ENCODE peak calls at places on chromosomes 2 and 18, in seven cellular contexts. One of them, this sample, is unnamed.

GRCh38 chr2:129712586-129712985 is 266.9 kb upstream of the RAB6C start:
- DNase-seq in stomach: no peak
- DNase-seq in sigmoid colon: no peak
- DNase-seq in suprapubic skin: peak
- DNase-seq in A549: no peak
- DNase-seq in tibial nerve: no peak
- DNase-seq in transverse colon: no peak
- DNase-seq in this sample: peak

GRCh38 chr2:206390181-206390580 is 53.2 kb upstream of the ADAM23 start:
- DNase-seq in stomach: no peak
- DNase-seq in sigmoid colon: no peak
- DNase-seq in suprapubic skin: no peak
- DNase-seq in A549: no peak
- DNase-seq in tibial nerve: no peak
- DNase-seq in transverse colon: no peak
- DNase-seq in this sample: no peak

GRCh38 chr2:73156539-73157124 is 43.9 kb upstream of the RAB11FIP5 start:
- DNase-seq in stomach: peak
- DNase-seq in sigmoid colon: peak
- DNase-seq in suprapubic skin: no peak
- DNase-seq in A549: peak
- DNase-seq in tibial nerve: no peak
- DNase-seq in transverse colon: peak
- DNase-seq in this sample: peak

GRCh38 chr18:75269140-75269676 is 58.6 kb downstream of the TSHZ1 start:
- DNase-seq in stomach: no peak
- DNase-seq in sigmoid colon: no peak
- DNase-seq in suprapubic skin: no peak
- DNase-seq in A549: no peak
- DNase-seq in tibial nerve: no peak
- DNase-seq in transverse colon: no peak
- DNase-seq in this sample: no peak

GRCh38 chr2:165593081-165593480 is 123.6 kb downstream of the CSRNP3 start:
- DNase-seq in stomach: no peak
- DNase-seq in sigmoid colon: no peak
- DNase-seq in suprapubic skin: no peak
- DNase-seq in A549: no peak
- DNase-seq in tibial nerve: no peak
- DNase-seq in transverse colon: no peak
- DNase-seq in this sample: no peak

GRCh38 chr2:234823196-234823876 is 128.5 kb upstream of the SH3BP4 start:
- DNase-seq in stomach: no peak
- DNase-seq in sigmoid colon: peak
- DNase-seq in suprapubic skin: no peak
- DNase-seq in A549: no peak
- DNase-seq in tibial nerve: peak
- DNase-seq in transverse colon: no peak
- DNase-seq in this sample: no peak

GRCh38 chr2:38497670-38498037 is 105.1 kb downstream of the HNRNPLL start:
- DNase-seq in stomach: no peak
- DNase-seq in sigmoid colon: no peak
- DNase-seq in suprapubic skin: no peak
- DNase-seq in A549: no peak
- DNase-seq in tibial nerve: no peak
- DNase-seq in transverse colon: no peak
- DNase-seq in this sample: no peak

GRCh38 chr2:2291500-2292260 is 39.4 kb downstream of the MYT1L start:
- DNase-seq in stomach: no peak
- DNase-seq in sigmoid colon: no peak
- DNase-seq in suprapubic skin: no peak
- DNase-seq in A549: peak
- DNase-seq in tibial nerve: no peak
- DNase-seq in transverse colon: no peak
- DNase-seq in this sample: no peak

GRCh38 chr2:15842771-15843666 is 97.3 kb upstream of the MYCN start:
- DNase-seq in stomach: no peak
- DNase-seq in sigmoid colon: no peak
- DNase-seq in suprapubic skin: no peak
- DNase-seq in A549: no peak
- DNase-seq in tibial nerve: no peak
- DNase-seq in transverse colon: no peak
- DNase-seq in this sample: no peak

GRCh38 chr18:65352183-65352582 is 398.6 kb upstream of the CDH7 start:
- DNase-seq in stomach: no peak
- DNase-seq in sigmoid colon: no peak
- DNase-seq in suprapubic skin: no peak
- DNase-seq in A549: no peak
- DNase-seq in tibial nerve: no peak
- DNase-seq in transverse colon: no peak
- DNase-seq in this sample: no peak

GRCh38 chr18:57550510-57550909 is 36.0 kb downstream of the FECH start:
- DNase-seq in stomach: no peak
- DNase-seq in sigmoid colon: no peak
- DNase-seq in suprapubic skin: no peak
- DNase-seq in A549: no peak
- DNase-seq in tibial nerve: no peak
- DNase-seq in transverse colon: no peak
- DNase-seq in this sample: no peak

GRCh38 chr2:10534514-10535250 is 86.6 kb upstream of the ODC1 start:
- DNase-seq in stomach: no peak
- DNase-seq in sigmoid colon: peak
- DNase-seq in suprapubic skin: no peak
- DNase-seq in A549: peak
- DNase-seq in tibial nerve: no peak
- DNase-seq in transverse colon: no peak
- DNase-seq in this sample: no peak

GRCh38 chr18:63832470-63832869 is 55.0 kb upstream of the SERPINB2 start:
- DNase-seq in stomach: no peak
- DNase-seq in sigmoid colon: no peak
- DNase-seq in suprapubic skin: no peak
- DNase-seq in A549: no peak
- DNase-seq in tibial nerve: no peak
- DNase-seq in transverse colon: no peak
- DNase-seq in this sample: no peak

GRCh38 chr2:64692401-64692800 is 38.7 kb upstream of the SERTAD2 start:
- DNase-seq in stomach: no peak
- DNase-seq in sigmoid colon: no peak
- DNase-seq in suprapubic skin: no peak
- DNase-seq in A549: no peak
- DNase-seq in tibial nerve: no peak
- DNase-seq in transverse colon: no peak
- DNase-seq in this sample: no peak

GRCh38 chr18:73842795-73843394 is 304.7 kb downstream of the FBXO15 start:
- DNase-seq in stomach: peak
- DNase-seq in sigmoid colon: no peak
- DNase-seq in suprapubic skin: no peak
- DNase-seq in A549: peak
- DNase-seq in tibial nerve: peak
- DNase-seq in transverse colon: peak
- DNase-seq in this sample: no peak

GRCh38 chr2:164967349-164967748 is 12.0 kb upstream of the SLC38A11 start:
- DNase-seq in stomach: no peak
- DNase-seq in sigmoid colon: no peak
- DNase-seq in suprapubic skin: no peak
- DNase-seq in A549: no peak
- DNase-seq in tibial nerve: no peak
- DNase-seq in transverse colon: no peak
- DNase-seq in this sample: no peak

GRCh38 chr2:29039718-29040480 is 34.4 kb downstream of the PCARE start:
- DNase-seq in stomach: no peak
- DNase-seq in sigmoid colon: no peak
- DNase-seq in suprapubic skin: no peak
- DNase-seq in A549: no peak
- DNase-seq in tibial nerve: no peak
- DNase-seq in transverse colon: no peak
- DNase-seq in this sample: no peak

GRCh38 chr2:6800553-6800952 is 65.2 kb downstream of the CMPK2 start:
- DNase-seq in stomach: no peak
- DNase-seq in sigmoid colon: no peak
- DNase-seq in suprapubic skin: no peak
- DNase-seq in A549: no peak
- DNase-seq in tibial nerve: no peak
- DNase-seq in transverse colon: no peak
- DNase-seq in this sample: no peak

GRCh38 chr18:61957801-61958516 is 65.2 kb upstream of the RNF152 start:
- DNase-seq in stomach: no peak
- DNase-seq in sigmoid colon: no peak
- DNase-seq in suprapubic skin: no peak
- DNase-seq in A549: no peak
- DNase-seq in tibial nerve: no peak
- DNase-seq in transverse colon: no peak
- DNase-seq in this sample: peak

GRCh38 chr2:61362873-61363272 is 108.0 kb downstream of the USP34 start:
- DNase-seq in stomach: no peak
- DNase-seq in sigmoid colon: no peak
- DNase-seq in suprapubic skin: no peak
- DNase-seq in A549: no peak
- DNase-seq in tibial nerve: no peak
- DNase-seq in transverse colon: no peak
- DNase-seq in this sample: no peak

GRCh38 chr18:61606759-61607158 is 273.5 kb downstream of the CDH20 start:
- DNase-seq in stomach: peak
- DNase-seq in sigmoid colon: peak
- DNase-seq in suprapubic skin: peak
- DNase-seq in A549: peak
- DNase-seq in tibial nerve: peak
- DNase-seq in transverse colon: peak
- DNase-seq in this sample: no peak

GRCh38 chr2:240423788-240424191 is 11.7 kb upstream of the GPC1 start:
- DNase-seq in stomach: peak
- DNase-seq in sigmoid colon: peak
- DNase-seq in suprapubic skin: no peak
- DNase-seq in A549: no peak
- DNase-seq in tibial nerve: peak
- DNase-seq in transverse colon: no peak
- DNase-seq in this sample: no peak

GRCh38 chr2:224029876-224030275 is 9.2 kb downstream of the SERPINE2 start:
- DNase-seq in stomach: no peak
- DNase-seq in sigmoid colon: no peak
- DNase-seq in suprapubic skin: no peak
- DNase-seq in A549: no peak
- DNase-seq in tibial nerve: no peak
- DNase-seq in transverse colon: no peak
- DNase-seq in this sample: no peak

DNA sequence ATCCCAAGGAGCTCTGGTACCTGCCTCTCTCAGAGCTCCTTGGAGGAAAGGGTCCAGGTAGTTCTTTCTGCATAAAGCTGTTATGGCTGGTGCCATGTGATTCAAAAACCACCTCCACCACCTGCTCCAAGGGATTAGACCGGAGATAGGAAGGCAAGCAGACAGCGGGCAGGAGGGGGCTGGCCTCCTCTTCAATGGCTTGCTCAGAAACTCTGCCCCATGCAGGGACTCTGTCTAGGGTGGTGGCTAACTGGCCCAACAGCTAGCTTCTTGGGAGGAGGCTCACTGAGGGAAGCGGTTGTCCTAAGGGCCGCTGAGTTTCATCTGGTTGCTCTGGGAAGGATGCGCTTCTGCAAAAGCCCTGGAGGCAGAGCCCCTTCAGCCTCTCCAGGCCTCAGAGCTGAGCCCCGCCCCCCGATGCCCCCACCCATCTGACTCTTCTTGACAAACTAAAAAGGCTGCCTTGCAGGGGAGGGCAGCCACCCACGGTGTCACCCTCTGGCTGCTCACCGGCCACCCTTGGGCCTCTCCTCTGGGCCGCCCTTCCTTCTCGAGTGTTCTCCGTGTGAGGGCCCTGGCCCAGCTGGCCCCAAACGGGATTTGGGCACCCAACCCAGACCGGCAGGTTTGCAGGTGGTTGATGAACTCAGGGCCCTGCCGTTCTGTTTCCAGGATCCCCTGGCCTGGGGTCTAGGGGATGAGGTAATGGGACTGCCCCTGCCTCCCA is 90.2 kb downstream of the MCFD2 start:
- DNase-seq in stomach: no peak
- DNase-seq in sigmoid colon: no peak
- DNase-seq in suprapubic skin: no peak
- DNase-seq in A549: no peak
- DNase-seq in tibial nerve: no peak
- DNase-seq in transverse colon: no peak
- DNase-seq in this sample: no peak
- H3K27ac ChIP-seq in stomach: no peak
- H3K27ac ChIP-seq in sigmoid colon: no peak
- H3K27ac ChIP-seq in suprapubic skin: no peak
- H3K27ac ChIP-seq in A549: no peak
- H3K27ac ChIP-seq in tibial nerve: no peak
- H3K27ac ChIP-seq in transverse colon: no peak
- H3K27ac ChIP-seq in this sample: no peak

DNA sequence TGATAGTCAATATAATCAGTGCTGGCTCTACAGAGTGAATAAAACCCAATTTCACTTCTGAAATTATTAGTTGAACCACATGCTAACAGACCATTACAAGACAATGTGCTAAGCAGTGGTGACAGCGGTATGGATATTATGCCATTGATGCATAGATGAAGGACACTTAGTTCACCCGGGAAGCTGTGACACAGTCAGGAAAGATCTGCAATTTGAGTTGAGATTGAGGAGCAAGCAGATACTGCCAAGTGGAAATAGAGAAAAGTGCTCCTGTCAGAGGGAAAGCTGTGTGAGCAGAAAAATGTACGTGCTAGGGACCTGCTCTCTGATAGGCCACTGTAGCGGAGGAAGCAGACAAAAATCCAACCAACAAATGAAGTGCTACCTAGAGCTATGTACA is 529.5 kb upstream of the CDH2 start:
- DNase-seq in stomach: no peak
- DNase-seq in sigmoid colon: no peak
- DNase-seq in suprapubic skin: no peak
- DNase-seq in A549: no peak
- DNase-seq in tibial nerve: no peak
- DNase-seq in transverse colon: no peak
- DNase-seq in this sample: no peak
- TF ChIP-seq EP300 in stomach: no peak
- TF ChIP-seq EP300 in sigmoid colon: no peak
- TF ChIP-seq EP300 in suprapubic skin: no peak
- TF ChIP-seq EP300 in A549: no peak
- TF ChIP-seq EP300 in tibial nerve: no peak
- TF ChIP-seq EP300 in transverse colon: no peak
- TF ChIP-seq EP300 in this sample: no peak

DNA sequence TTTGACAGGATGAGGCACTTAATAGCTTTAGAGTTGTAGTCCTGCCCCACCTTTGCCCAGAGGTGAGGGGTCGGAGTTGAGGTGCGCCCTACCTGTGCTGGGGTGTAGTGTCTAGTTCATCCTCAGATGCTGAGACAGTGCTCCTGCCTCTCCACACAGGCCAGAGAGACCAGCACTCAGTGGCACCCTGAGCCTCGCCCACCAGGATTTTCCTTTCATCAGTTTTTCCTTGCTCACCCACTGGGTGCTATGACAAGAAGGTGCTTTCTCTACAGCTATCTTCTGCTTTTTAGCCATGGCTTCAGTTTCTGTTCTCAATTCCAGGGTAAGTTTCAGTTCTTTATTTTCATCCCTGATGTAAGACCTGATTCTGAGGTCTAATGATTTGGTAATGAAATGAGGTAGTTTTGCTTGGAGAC is 16.8 kb upstream of the TMEM131 start:
- DNase-seq in stomach: no peak
- DNase-seq in sigmoid colon: no peak
- DNase-seq in suprapubic skin: no peak
- DNase-seq in A549: no peak
- DNase-seq in tibial nerve: no peak
- DNase-seq in transverse colon: no peak
- DNase-seq in this sample: no peak
- TF ChIP-seq POLR2A in stomach: no peak
- TF ChIP-seq POLR2A in sigmoid colon: no peak
- TF ChIP-seq POLR2A in suprapubic skin: no peak
- TF ChIP-seq POLR2A in A549: no peak
- TF ChIP-seq POLR2A in tibial nerve: no peak
- TF ChIP-seq POLR2A in transverse colon: no peak
- TF ChIP-seq POLR2A in this sample: no peak

GRCh38 chr2:96637385-96638143 is 548 bp downstream of the KANSL3 start:
- DNase-seq in stomach: peak
- DNase-seq in sigmoid colon: peak
- DNase-seq in suprapubic skin: peak
- DNase-seq in A549: peak
- DNase-seq in tibial nerve: peak
- DNase-seq in transverse colon: peak
- DNase-seq in this sample: peak
- H3K27ac ChIP-seq in stomach: peak
- H3K27ac ChIP-seq in sigmoid colon: peak
- H3K27ac ChIP-seq in suprapubic skin: peak
- H3K27ac ChIP-seq in A549: peak
- H3K27ac ChIP-seq in tibial nerve: peak
- H3K27ac ChIP-seq in transverse colon: peak
- H3K27ac ChIP-seq in this sample: peak